ENCODE peak calls at places on chromosome 21, in eight cellular contexts. A is T follicular helper cell; M is activated T-helper 1 cell treated with anti-CD3 and anti-CD28 coated beads, Interleukin-12 subunit alpha, Interleukin-12 subunit beta, Interleukin-2, Interleukin-4 antibody, amounts not matched to agents 30 ng/mL and 10 ng/mL and 1 ng/mL, durations not matched to agents 14 hours and 24 hours and 36 hours; E is NCI-H2029; F is suprapubic skin; Y is GM20000; W is ecto neural progenitor cell; X is HuH-7.5. S is an unnamed sample.

GRCh38 chr21:42220138-42220701 is 1.3 kb downstream of the ABCG1 start:
- DNase-seq in F (peak; percentile 77), Y (peak; percentile 77), X (peak; percentile 74), A (peak; percentile 80), M (peak; percentile 78), E (peak; percentile 91), W (peak; percentile 67), S (no peak)

GRCh38 chr21:39788383-39788782 is 43.4 kb downstream of the IGSF5 start:
- DNase-seq in M (no peak), W (peak; percentile 92), Y (no peak), E (peak; percentile 84), A (no peak), F (peak; percentile 66), X (peak; percentile 44), S (no peak)

GRCh38 chr21:27104749-27105439 is 138.0 kb upstream of the ADAMTS5 start:
- DNase-seq in F (no peak), M (no peak), X (no peak), Y (no peak), A (no peak), E (no peak), W (no peak), S (no peak)

GRCh38 chr21:24649691-24650090 is 957.6 kb downstream of the MRPL39 start:
- DNase-seq in M (no peak), F (no peak), Y (no peak), A (no peak), W (no peak), E (no peak), X (no peak), S (no peak)

GRCh38 chr21:44383216-44383615 is 29.8 kb downstream of the TRPM2 start:
- DNase-seq in E (no peak), F (no peak), M (no peak), W (no peak), A (no peak), X (no peak), Y (no peak), S (no peak)

GRCh38 chr21:41752231-41752681 is 14.6 kb downstream of the RIPK4 start:
- DNase-seq in W (peak; percentile 44), M (no peak), Y (no peak), A (no peak), E (no peak), X (no peak), F (no peak), S (no peak)

GRCh38 chr21:27077501-27077900 is 110.6 kb upstream of the ADAMTS5 start:
- DNase-seq in F (peak; percentile 72), X (no peak), E (no peak), Y (no peak), A (no peak), W (no peak), M (no peak), S (no peak)

GRCh38 chr21:43858806-43859648 is 6.0 kb upstream of the AGPAT3 start:
- DNase-seq in Y (no peak), A (no peak), F (no peak), E (no peak), W (no peak), M (no peak), X (no peak), S (no peak)

GRCh38 chr21:35811115-35811806 is 249.1 kb downstream of the SETD4 start:
- DNase-seq in F (no peak), A (no peak), M (no peak), W (no peak), E (no peak), X (no peak), Y (no peak), S (no peak)

GRCh38 chr21:33069994-33070811 is at the start of gene OLIG1:
- DNase-seq in M (no peak), F (no peak), E (peak; percentile 25), Y (peak; percentile 62), A (no peak), W (peak; percentile 83), X (no peak), S (no peak)

GRCh38 chr21:46161800-46162592 is 6.6 kb upstream of the FTCD start:
- DNase-seq in Y (no peak), W (peak; percentile 41), X (no peak), F (peak; percentile 46), E (no peak), M (no peak), A (no peak), S (no peak)

GRCh38 chr21:38503588-38503987 is 5.3 kb upstream of the ERG start:
- DNase-seq in M (no peak), F (no peak), W (no peak), Y (no peak), X (no peak), A (no peak), E (no peak), S (no peak)

GRCh38 chr21:29235714-29236197 is 63.0 kb upstream of the BACH1 start:
- DNase-seq in A (no peak), X (no peak), E (no peak), M (no peak), W (no peak), Y (peak; percentile 30), F (no peak), S (no peak)